ENCODE peak calls at places on chromosomes 11 and 22, in six cellular contexts. F, N, X, A, C and E are unnamed samples.

GRCh38 chr11:126282361-126282741 is 542 bp upstream of the TIRAP start:
- DNase-seq in A (no peak), N (no peak), F (peak; percentile 45), X (peak; percentile 85), C (peak; percentile 53), E (peak; percentile 44)

GRCh38 chr22:49210606-49211005 is 617.1 kb downstream of the BRD1 start:
- DNase-seq in X (no peak), N (no peak), A (no peak), F (no peak), C (no peak), E (peak; percentile 30)

GRCh38 chr11:82869657-82870056 is 30.6 kb downstream of the PRCP start:
- DNase-seq in C (no peak), A (no peak), N (no peak), F (no peak), X (no peak), E (no peak)

GRCh38 chr22:41523464-41524221 is 20.6 kb downstream of the POLR3H start:
- DNase-seq in X (peak; percentile 69), N (no peak), C (no peak), A (peak; percentile 71), F (no peak), E (peak; percentile 52)

GRCh38 chr11:125390949-125391348 is 105.1 kb downstream of the FEZ1 start:
- DNase-seq in C (no peak), A (peak; percentile 43), N (no peak), X (no peak), F (no peak), E (no peak)

GRCh38 chr11:68035266-68035876 is 3.5 kb upstream of the TCIRG1 start:
- DNase-seq in X (peak; percentile 30), C (no peak), A (no peak), F (no peak), N (no peak), E (no peak)

GRCh38 chr11:24859801-24860300 is 363.0 kb downstream of the LUZP2 start:
- DNase-seq in N (no peak), X (no peak), C (no peak), F (no peak), A (no peak), E (no peak)

GRCh38 chr11:11982975-11983374 is 25.5 kb downstream of the DKK3 start:
- DNase-seq in A (no peak), N (no peak), F (no peak), X (no peak), C (no peak), E (no peak)

GRCh38 chr11:69121021-69121420 is 34.7 kb upstream of the SMIM38 start:
- DNase-seq in N (no peak), F (no peak), C (no peak), X (no peak), A (no peak), E (no peak)

GRCh38 chr11:23212829-23213228 is 352.6 kb upstream of the CCDC179 start:
- DNase-seq in N (no peak), X (no peak), A (no peak), F (no peak), C (no peak), E (no peak)

GRCh38 chr22:46537221-46537945 is at the start of gene CELSR1:
- DNase-seq in A (no peak), C (peak; percentile 72), X (peak; percentile 67), N (no peak), F (no peak), E (no peak)

GRCh38 chr11:58658553-58659080 is 36.2 kb downstream of the CNTF start:
- DNase-seq in C (no peak), A (no peak), N (no peak), X (no peak), F (no peak), E (no peak)

GRCh38 chr11:75350743-75351540 is 519 bp downstream of the ARRB1 start:
- DNase-seq in F (peak; percentile 34), N (peak; percentile 73), C (peak; percentile 72), X (peak; percentile 85), A (no peak), E (peak; percentile 73)

GRCh38 chr11:40134820-40135219 is 1324.6 kb downstream of the LRRC4C start:
- DNase-seq in C (no peak), X (no peak), N (no peak), F (no peak), A (no peak), E (no peak)

GRCh38 chr11:802693-803466 is 2.2 kb downstream of the PIDD1 start:
- DNase-seq in N (no peak), C (no peak), A (no peak), F (no peak), X (peak; percentile 71), E (no peak)

GRCh38 chr11:803467-803742 is 1.6 kb downstream of the PIDD1 start:
- DNase-seq in C (no peak), F (no peak), A (no peak), X (no peak), N (no peak), E (no peak)

GRCh38 chr11:804599-804964 is 449 bp downstream of the PIDD1 start:
- DNase-seq in F (no peak), C (no peak), A (no peak), X (no peak), N (no peak), E (no peak)

GRCh38 chr11:802018-802617 is 2.9 kb downstream of the PIDD1 start:
- DNase-seq in A (no peak), C (no peak), N (no peak), X (no peak), F (no peak), E (no peak)

DNA sequence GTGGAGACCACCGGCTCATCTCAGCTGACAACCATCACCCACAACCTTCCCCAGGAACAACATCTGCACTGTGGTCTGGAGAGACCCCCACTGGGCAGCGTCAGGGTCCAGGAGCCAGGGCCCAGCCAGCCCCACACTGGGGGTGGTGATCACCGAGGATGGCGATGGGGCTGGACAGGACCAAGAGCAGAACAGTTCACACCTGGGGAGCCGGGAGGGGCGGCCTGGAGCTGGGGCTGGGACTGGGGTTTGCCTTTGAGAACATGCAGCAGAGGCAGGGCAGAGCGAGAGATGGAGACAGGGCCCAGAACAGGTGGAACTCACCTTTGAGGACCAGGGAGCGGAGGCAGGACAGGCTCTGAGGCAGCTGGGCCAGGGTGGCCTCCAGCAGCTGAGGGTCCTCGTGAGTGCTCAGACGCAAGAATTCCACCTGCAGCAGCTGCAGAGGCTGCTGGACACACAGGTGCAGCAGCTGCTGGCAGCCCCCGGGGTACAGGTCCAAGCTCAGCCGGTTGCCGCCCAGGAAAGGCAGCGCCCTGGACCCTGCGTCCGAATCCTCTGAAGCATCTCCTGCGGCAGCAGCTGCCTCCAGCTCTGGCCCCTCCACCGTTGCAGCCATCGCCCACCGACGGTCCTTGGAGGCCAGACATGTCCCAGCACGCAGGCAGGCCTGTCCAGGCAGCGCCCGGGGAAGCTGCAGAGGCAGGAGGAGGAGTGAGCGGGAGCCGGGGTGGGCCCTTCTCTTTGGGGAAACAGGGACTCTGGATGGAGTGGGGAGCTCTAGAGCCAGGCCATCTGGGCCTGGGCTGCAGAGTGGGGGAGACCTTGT is 1.0 kb downstream of the PIDD1 start:
- DNase-seq in C (no peak), X (peak; percentile 72), N (no peak), A (no peak), F (no peak), E (no peak)
- H3K27ac ChIP-seq in C (peak overlapping the region; percentile 83), X (no peak overlapping the region), N (no peak overlapping the region), A (no peak overlapping the region), F (peak overlapping the region; percentile 84), E (no peak overlapping the region)

GRCh38 chr11:87215236-87215635 is 177.5 kb downstream of the TMEM135 start:
- DNase-seq in C (no peak), F (no peak), A (no peak), N (no peak), X (no peak), E (no peak)
- H3K27ac ChIP-seq in C (no peak overlapping the region), F (no peak overlapping the region), A (no peak overlapping the region), N (no peak overlapping the region), X (no peak overlapping the region), E (no peak overlapping the region)

GRCh38 chr22:18088825-18089568 is 11.2 kb downstream of the PEX26 start:
- DNase-seq in F (no peak), X (no peak), A (no peak), N (peak; percentile 38), C (peak; percentile 59), E (no peak)

GRCh38 chr22:18091916-18092526 is 14.2 kb downstream of the PEX26 start:
- DNase-seq in N (peak; percentile 72), F (peak; percentile 79), C (peak; percentile 89), A (no peak), X (peak; percentile 91), E (peak; percentile 41)

GRCh38 chr22:18091478-18091877 is 13.7 kb downstream of the PEX26 start:
- DNase-seq in N (no peak), X (no peak), F (no peak), A (no peak), C (no peak), E (no peak)

GRCh38 chr22:18093661-18094060 is 15.9 kb downstream of the PEX26 start:
- DNase-seq in X (no peak), A (no peak), F (no peak), N (no peak), C (no peak), E (no peak)

DNA sequence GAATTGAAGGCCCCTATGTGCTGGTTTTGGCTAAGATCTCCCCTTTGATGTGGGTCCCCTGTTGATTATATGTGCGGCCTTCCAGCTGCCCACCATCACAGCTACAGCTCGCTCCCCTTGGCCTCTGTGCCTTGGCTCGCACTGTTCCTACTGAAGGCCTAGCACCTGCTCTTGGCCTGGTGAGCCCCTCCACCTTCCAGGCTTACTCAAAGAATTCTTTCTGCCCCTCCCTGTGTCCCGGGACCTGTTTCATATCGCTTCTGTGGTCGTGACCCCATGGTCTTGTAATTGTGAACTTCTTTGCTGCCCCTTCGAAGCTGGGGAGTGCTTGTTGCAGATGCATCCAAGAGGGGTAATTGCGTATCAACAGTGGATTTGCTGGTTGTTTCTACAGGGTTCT is 12.5 kb downstream of the PEX26 start:
- DNase-seq in X (no peak), A (no peak), F (no peak), C (no peak), N (no peak), E (no peak)
- H3K27ac ChIP-seq in X (no peak overlapping the region), A (no peak overlapping the region), F (no peak overlapping the region), C (no peak overlapping the region), N (no peak overlapping the region), E (peak overlapping the region; percentile 94)

DNA sequence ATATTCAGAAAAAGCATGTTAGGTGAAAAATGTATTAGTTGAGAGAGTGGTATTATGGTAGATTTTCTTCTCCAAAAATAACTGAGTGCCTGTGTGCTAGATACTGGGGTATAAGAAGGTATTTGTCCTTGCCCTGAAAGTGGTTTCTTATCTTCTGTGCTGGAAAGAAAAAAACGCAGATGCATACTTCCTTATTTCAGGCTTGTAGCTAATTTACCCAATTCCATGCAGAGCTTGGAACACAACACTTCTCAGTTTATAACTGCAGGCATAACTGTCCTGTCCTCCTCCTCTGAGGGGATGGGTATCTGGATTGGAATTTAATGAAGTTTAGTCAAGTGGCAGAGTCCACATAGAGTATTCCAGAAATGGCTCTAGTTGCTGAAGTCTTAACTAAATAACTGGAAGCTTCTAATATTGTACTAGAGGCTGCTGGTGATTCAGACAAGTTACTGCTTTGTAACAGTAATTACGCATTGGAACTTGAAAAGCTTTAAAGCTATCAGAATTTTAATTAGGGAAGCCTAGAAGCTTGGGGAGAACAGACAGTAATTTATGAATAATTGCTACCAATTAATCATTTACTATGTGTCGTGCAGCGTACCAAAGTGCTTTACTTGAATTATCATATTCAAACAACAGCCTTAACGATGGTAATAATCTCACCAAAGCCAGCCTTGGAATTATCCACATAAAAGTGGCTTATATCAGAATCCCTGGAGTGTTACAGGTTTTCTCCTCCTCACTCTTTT is 12.7 kb upstream of the C11orf91 start:
- DNase-seq in N (no peak), A (no peak), X (no peak), C (no peak), F (no peak), E (no peak)
- H3K27ac ChIP-seq in N (no peak overlapping the region), A (no peak overlapping the region), X (no peak overlapping the region), C (no peak overlapping the region), F (no peak overlapping the region), E (no peak overlapping the region)